ENCODE peak calls at places on chromosomes 5 and 9, in five cellular contexts. R, J, O, L and H are unnamed samples.

GRCh38 chr5:59019078-59019477 is 436.2 kb downstream of the RAB3C start:
- DNase-seq in J (no peak), O (no peak), R (no peak), L (no peak), H (no peak)

GRCh38 chr9:106717686-106718085 is 145.3 kb upstream of the ZNF462 start:
- DNase-seq in R (no peak), O (peak), J (peak), L (no peak), H (peak)

GRCh38 chr9:131334568-131335105 is 45.1 kb downstream of the PLPP7 start:
- DNase-seq in R (no peak), O (no peak), L (no peak), J (peak), H (no peak)

GRCh38 chr5:8842906-8843590 is 702.8 kb downstream of the SEMA5A start:
- DNase-seq in R (no peak), J (no peak), L (no peak), O (no peak), H (no peak)

GRCh38 chr5:57692582-57693487 is 210.2 kb upstream of the ACTBL2 start:
- DNase-seq in J (no peak), R (peak), L (peak), O (peak), H (peak)

GRCh38 chr5:153767221-153768218 is 271.2 kb downstream of the FAM114A2 start:
- DNase-seq in R (no peak), L (no peak), O (no peak), J (no peak), H (no peak)

GRCh38 chr5:108046955-108047670 is 334.8 kb downstream of the FBXL17 start:
- DNase-seq in L (no peak), O (no peak), R (no peak), J (peak), H (no peak)

GRCh38 chr9:30713279-30713678 is 1671.2 kb upstream of the ACO1 start:
- DNase-seq in J (no peak), R (no peak), O (no peak), L (no peak), H (no peak)

GRCh38 chr5:1637639-1638481 is 114.1 kb upstream of the LPCAT1 start:
- DNase-seq in L (no peak), J (no peak), R (no peak), O (no peak), H (no peak)

GRCh38 chr9:92964981-92965758 is 17.8 kb downstream of the FGD3 start:
- DNase-seq in R (peak), O (no peak), J (no peak), L (no peak), H (no peak)

GRCh38 chr5:31412324-31412723 is 119.6 kb downstream of the DROSHA start:
- DNase-seq in L (no peak), O (no peak), R (no peak), J (no peak), H (peak)

GRCh38 chr5:170861855-170862766 is at the start of gene RANBP17:
- DNase-seq in L (peak), O (no peak), J (peak), R (no peak), H (no peak)

GRCh38 chr5:179558912-179559279 is 8.5 kb downstream of the RUFY1 start:
- DNase-seq in L (peak), O (no peak), J (no peak), R (peak), H (no peak)

GRCh38 chr9:105053209-105053652 is 125.3 kb upstream of the ABCA1 start:
- DNase-seq in O (peak), J (no peak), L (no peak), R (peak), H (no peak)

GRCh38 chr5:56139978-56140562 is 93.1 kb downstream of the ANKRD55 start:
- DNase-seq in O (no peak), L (no peak), R (no peak), J (no peak), H (no peak)

GRCh38 chr5:31237159-31237558 is 43.7 kb downstream of the CDH6 start:
- DNase-seq in R (no peak), L (no peak), O (no peak), J (peak), H (no peak)

GRCh38 chr5:15026011-15026481 is 154.5 kb upstream of the ANKH start:
- DNase-seq in L (no peak), O (no peak), R (no peak), J (no peak), H (peak)

GRCh38 chr5:39794511-39794910 is 369.7 kb upstream of the DAB2 start:
- DNase-seq in L (no peak), O (no peak), R (no peak), J (no peak), H (peak)

GRCh38 chr5:135576075-135576599 is 2.7 kb downstream of the CXCL14 start:
- DNase-seq in O (no peak), L (no peak), J (no peak), R (no peak), H (peak)

GRCh38 chr5:153157156-153157555 is 333.3 kb upstream of the GRIA1 start:
- DNase-seq in R (no peak), J (no peak), O (no peak), L (no peak), H (no peak)